ENCODE peak calls at places on chromosomes 11 and 22, in four cellular contexts. J is trophoblast cell, K is Caco-2, B is endodermal cell. S is an unnamed sample.

GRCh38 chr11:15677181-15677580 is 562.5 kb downstream of the INSC start:
- DNase-seq in B (no peak), K (no peak), J (no peak), S (no peak)

GRCh38 chr11:130737041-130737830 is 179.0 kb downstream of the SNX19 start:
- DNase-seq in J (no peak), B (peak; percentile 41), K (no peak), S (no peak)

GRCh38 chr11:131122448-131122847 is 206.2 kb upstream of the SNX19 start:
- DNase-seq in J (no peak), B (no peak), K (no peak), S (no peak)

GRCh38 chr11:5929571-5929970 is 12.5 kb upstream of the OR56A3 start:
- DNase-seq in B (no peak), J (no peak), K (no peak), S (no peak)

GRCh38 chr11:803770-804598 is 1.0 kb downstream of the PIDD1 start:
- DNase-seq in B (peak; percentile 68), J (no peak), K (no peak), S (no peak)

GRCh38 chr11:20363500-20364411 is at the start of gene HTATIP2:
- DNase-seq in K (peak; percentile 75), J (peak; percentile 72), B (peak; percentile 85), S (peak; percentile 80)

GRCh38 chr11:119120639-119121007 is 757 bp upstream of the HINFP start:
- DNase-seq in B (no peak), K (no peak), J (no peak), S (no peak)

GRCh38 chr11:19345848-19346681 is 105.3 kb upstream of the E2F8 start:
- DNase-seq in B (peak; percentile 75), K (no peak), J (no peak), S (no peak)

GRCh38 chr22:27627444-27627833 is 174.1 kb downstream of the MN1 start:
- DNase-seq in B (no peak), J (no peak), K (no peak), S (no peak)

GRCh38 chr11:113896156-113896879 is 8.3 kb upstream of the HTR3B start:
- DNase-seq in K (no peak), J (peak; percentile 40), B (peak; percentile 80), S (no peak)

GRCh38 chr22:23557467-23557866 is 22.6 kb downstream of the IGLL1 start:
- DNase-seq in K (no peak), B (no peak), J (no peak), S (no peak)

GRCh38 chr11:63672934-63673539 is 1.9 kb upstream of the ATL3 start:
- DNase-seq in K (no peak), B (no peak), J (no peak), S (no peak)
- H3K9me3 ChIP-seq in K (no peaks in the 10 kb centered on the region), B (no peaks in the 10 kb centered on the region), J (peaks cover 4% of the 10 kb centered on the region), S (no peaks in the 10 kb centered on the region)

DNA sequence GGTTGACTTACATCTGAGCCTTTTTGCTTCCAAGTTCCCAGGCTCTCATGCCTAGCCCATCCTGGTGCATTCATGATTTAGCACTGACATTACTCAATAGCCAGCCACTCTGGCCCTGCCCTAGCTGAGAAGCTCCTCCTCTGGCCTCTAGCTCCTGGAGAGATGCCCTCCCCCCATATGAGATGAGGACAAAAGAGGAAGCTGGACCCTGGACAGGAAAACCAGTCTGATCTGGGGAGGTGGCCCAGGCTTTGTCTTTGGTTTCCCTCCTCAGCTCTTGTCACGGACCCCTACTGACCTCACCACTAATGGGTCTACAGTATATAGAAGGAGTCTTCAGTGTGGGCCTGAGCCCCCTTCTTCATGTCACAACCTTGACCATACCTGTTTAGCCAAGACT is 3.0 kb downstream of the RHOG start:
- DNase-seq in K (no peak), J (peak; percentile 19), B (no peak), S (peak; percentile 75)
- H3K4me1 ChIP-seq in K (peaks cover 23% of the 10 kb centered on the region), J (peaks cover 28% of the 10 kb centered on the region), B (peaks cover 19% of the 10 kb centered on the region), S (peaks cover 79% of the 10 kb centered on the region)

DNA sequence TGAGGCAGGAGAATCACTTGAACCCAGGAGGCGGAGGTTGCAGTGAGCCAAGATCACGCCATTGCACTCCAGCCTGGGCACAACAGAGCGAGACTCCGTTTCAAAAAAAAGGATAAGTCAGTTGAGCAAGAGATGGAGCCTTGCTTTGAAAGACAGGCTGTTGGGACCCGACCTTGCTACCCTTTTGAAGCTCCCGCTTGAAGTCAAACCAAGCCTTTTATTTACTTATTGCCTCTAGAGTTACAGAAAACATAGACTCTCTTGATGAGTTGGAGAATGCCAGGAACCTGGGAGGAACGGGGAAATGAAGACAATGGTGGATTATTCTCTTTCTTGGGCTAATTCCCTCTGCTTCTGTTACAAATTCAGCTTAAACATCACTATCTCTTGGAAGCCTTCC is 4.9 kb downstream of the SYN3 start:
- DNase-seq in J (no peak), B (no peak), K (no peak), S (no peak)
- H3K4me3 ChIP-seq in J (no peak overlapping the region), B (peak overlapping the region; percentile 30), K (no peak overlapping the region), S (no peak overlapping the region)

GRCh38 chr11:40445391-40445790 is 1014.1 kb downstream of the LRRC4C start:
- DNase-seq in K (no peak), J (peak; percentile 14), B (no peak), S (no peak)

DNA sequence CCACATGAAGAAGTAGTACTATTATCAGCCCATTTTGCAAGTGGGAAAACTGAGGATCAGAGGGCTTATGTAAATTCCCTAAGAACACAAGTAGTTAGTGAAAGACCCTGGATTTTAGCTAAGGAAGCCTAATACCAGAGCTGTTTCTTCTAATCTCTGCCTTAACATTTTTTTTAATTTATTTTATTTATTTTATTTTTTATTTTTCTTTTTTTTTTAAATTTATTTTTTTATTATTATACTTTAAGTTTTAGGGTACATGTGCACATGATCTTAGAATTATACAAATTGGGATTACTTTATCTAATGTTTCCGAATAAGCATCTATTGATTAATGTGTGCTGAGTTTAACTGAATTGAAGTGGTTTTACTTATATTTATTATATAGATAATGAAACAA is 1015.3 kb downstream of the LRRC4C start:
- DNase-seq in K (no peak), J (no peak), B (no peak), S (no peak)
- H3K9me3 ChIP-seq in K (peaks cover 27% of the 10 kb centered on the region), J (peaks cover 2% of the 10 kb centered on the region), B (peaks cover 39% of the 10 kb centered on the region), S (no peaks in the 10 kb centered on the region)

GRCh38 chr11:100857236-100858005 is 170.3 kb downstream of the ARHGAP42 start:
- DNase-seq in B (no peak), K (no peak), J (peak; percentile 53), S (no peak)

GRCh38 chr11:100863080-100863581 is 176.0 kb downstream of the ARHGAP42 start:
- DNase-seq in B (no peak), K (no peak), J (no peak), S (peak; percentile 50)

GRCh38 chr11:100865443-100865842 is 178.4 kb downstream of the ARHGAP42 start:
- DNase-seq in B (no peak), K (no peak), J (no peak), S (no peak)

GRCh38 chr11:100860318-100860896 is 173.3 kb downstream of the ARHGAP42 start:
- DNase-seq in K (no peak), B (no peak), J (peak; percentile 20), S (no peak)

DNA sequence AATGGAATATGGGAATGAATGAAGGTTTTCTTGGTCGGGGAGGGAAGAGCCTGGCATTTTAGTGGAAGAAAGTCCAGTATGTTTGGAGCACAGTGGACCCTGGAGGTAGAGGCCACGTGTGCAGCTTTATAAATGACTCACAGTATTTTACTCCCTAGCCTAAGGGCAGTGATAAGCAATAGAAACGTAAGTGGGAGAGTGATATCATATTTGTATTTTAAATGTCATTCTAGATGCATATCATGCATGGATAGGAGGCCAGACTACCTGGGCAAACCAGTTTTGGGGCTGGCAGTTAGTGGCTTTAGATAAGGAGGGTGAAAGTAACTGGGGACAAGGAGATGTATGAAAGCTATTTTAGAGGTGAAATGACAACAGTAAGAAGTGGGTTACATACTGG is 174.1 kb downstream of the ARHGAP42 start:
- DNase-seq in K (peak; percentile 78), J (peak; percentile 90), B (no peak), S (no peak)
- H3K4me1 ChIP-seq in K (peaks cover 51% of the 10 kb centered on the region), J (peaks cover 3% of the 10 kb centered on the region), B (peaks cover 12% of the 10 kb centered on the region), S (no peaks in the 10 kb centered on the region)

GRCh38 chr11:61885784-61886580 is 5.4 kb downstream of the FADS3 start:
- DNase-seq in K (no peak), J (peak; percentile 89), B (no peak), S (no peak)

GRCh38 chr11:61883947-61884346 is 7.4 kb downstream of the FADS3 start:
- DNase-seq in B (peak; percentile 43), J (no peak), K (no peak), S (no peak)

GRCh38 chr11:61886643-61887042 is 4.7 kb downstream of the FADS3 start:
- DNase-seq in K (no peak), B (no peak), J (no peak), S (no peak)

GRCh38 chr11:61883327-61883726 is 8.0 kb downstream of the FADS3 start:
- DNase-seq in K (no peak), B (no peak), J (no peak), S (no peak)

GRCh38 chr11:61885166-61885778 is 6.1 kb downstream of the FADS3 start:
- DNase-seq in J (no peak), B (no peak), K (no peak), S (no peak)
- H3K4me3 ChIP-seq in J (no peak overlapping the region), B (no peak overlapping the region), K (no peak overlapping the region), S (no peak overlapping the region)

GRCh38 chr11:133833899-133834296 is 11.4 kb downstream of the SPATA19 start:
- DNase-seq in K (no peak), J (no peak), B (no peak), S (no peak)

GRCh38 chr11:133834399-133835257 is 10.7 kb downstream of the SPATA19 start:
- DNase-seq in J (peak; percentile 11), K (no peak), B (peak; percentile 58), S (no peak)

GRCh38 chr11:133830931-133831907 is 14.1 kb downstream of the SPATA19 start:
- DNase-seq in B (peak; percentile 75), K (no peak), J (no peak), S (no peak)

GRCh38 chr11:133833101-133833898 is 12.0 kb downstream of the SPATA19 start:
- DNase-seq in B (peak; percentile 47), J (peak; percentile 56), K (no peak), S (no peak)

DNA sequence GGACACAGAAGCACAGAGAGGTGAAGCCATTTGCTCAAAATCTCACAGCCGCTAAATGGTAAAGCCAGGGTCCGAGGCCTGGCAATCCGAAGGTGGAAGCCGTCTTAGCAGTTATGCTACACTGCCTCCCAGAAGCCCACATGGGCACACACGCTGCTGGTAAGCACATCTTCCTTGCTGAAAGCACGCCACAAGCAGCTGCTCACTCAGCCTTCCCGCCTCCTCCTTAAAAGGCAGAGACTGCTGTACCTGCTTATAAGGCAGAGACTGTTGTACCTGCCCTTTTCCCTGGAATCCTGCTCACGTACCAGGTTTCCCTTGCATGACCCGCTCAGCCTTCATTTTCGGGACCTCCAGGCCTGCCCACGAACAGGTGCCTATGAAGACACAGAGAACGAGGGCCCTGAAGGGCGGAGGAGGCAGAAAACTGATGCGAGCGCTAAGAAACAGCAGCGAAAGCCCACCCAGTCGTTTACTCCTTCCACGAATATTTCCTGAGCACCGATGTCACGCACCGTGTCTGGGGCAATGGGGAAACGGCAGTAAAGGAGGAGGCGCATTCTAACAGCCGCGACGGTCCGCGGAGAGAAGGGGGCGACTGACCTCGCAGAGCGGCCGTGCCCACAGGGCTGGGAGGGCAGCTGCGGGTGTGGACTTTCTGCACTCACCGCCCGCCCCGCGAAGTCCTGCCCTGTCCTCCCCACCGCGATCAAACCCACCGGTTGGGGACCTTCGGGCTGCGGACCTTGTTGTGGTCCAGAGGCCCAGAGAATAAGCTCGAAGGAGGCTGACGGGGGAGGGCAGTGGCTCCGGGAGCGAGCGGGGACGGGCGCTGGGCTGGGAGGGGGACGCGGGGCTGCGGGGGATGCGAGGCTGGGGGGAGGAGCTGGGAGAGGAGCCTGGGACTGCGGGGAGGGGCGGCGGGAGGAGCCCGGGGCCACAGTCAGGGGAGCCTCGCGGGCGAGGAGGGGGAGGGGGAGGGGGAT is 12.9 kb downstream of the SPATA19 start:
- DNase-seq in B (peak; percentile 46), K (no peak), J (peak; percentile 72), S (no peak)
- H3K9me3 ChIP-seq in B (peaks cover 6% of the 10 kb centered on the region), K (peaks cover 8% of the 10 kb centered on the region), J (no peaks in the 10 kb centered on the region), S (no peaks in the 10 kb centered on the region)

S was measured in left lung.